ENCODE peak calls at places on chromosomes 5 and 9, in seven cellular contexts. H, E, A, X, I, K and D are unnamed samples.
A peak's percentile ranks its signal among the peaks of the same experiment; 100 is the strongest.

GRCh38 chr5:38483788-38484398 is 72.6 kb downstream of the LIFR start:
- DNase-seq in H (no peak), E (no peak), A (no peak), X (peak; percentile 32), I (no peak), K (no peak), D (no peak)

GRCh38 chr9:124251605-124252366 is 6.0 kb upstream of the NEK6 start:
- DNase-seq in H (peak; percentile 78), E (peak; percentile 90), A (no peak), X (peak; percentile 83), I (no peak), K (peak; percentile 86), D (no peak)

GRCh38 chr9:35172878-35173277 is 11.1 kb downstream of the UNC13B start:
- DNase-seq in H (no peak), E (no peak), A (no peak), X (no peak), I (no peak), K (no peak), D (no peak)

GRCh38 chr9:86176468-86176867 is 77.1 kb upstream of the GOLM1 start:
- DNase-seq in H (no peak), E (no peak), A (no peak), X (no peak), I (no peak), K (no peak), D (no peak)

GRCh38 chr9:72749276-72749675 is 203.6 kb downstream of the ALDH1A1 start:
- DNase-seq in H (no peak), E (no peak), A (no peak), X (no peak), I (no peak), K (no peak), D (no peak)

GRCh38 chr9:99199938-99200539 is 21.7 kb downstream of the ALG2 start:
- DNase-seq in H (no peak), E (no peak), A (no peak), X (no peak), I (no peak), K (no peak), D (no peak)

GRCh38 chr9:87516222-87516930 is 18.7 kb downstream of the DAPK1 start:
- DNase-seq in H (no peak), E (peak; percentile 76), A (no peak), X (peak; percentile 76), I (no peak), K (peak; percentile 56), D (no peak)

GRCh38 chr9:92534199-92535159 is 1.3 kb downstream of the ECM2 start:
- DNase-seq in H (peak; percentile 34), E (peak; percentile 26), A (no peak), X (no peak), I (no peak), K (no peak), D (no peak)

GRCh38 chr9:116208417-116209232 is 55.0 kb downstream of the PAPPA start:
- DNase-seq in H (peak; percentile 76), E (peak; percentile 85), A (no peak), X (no peak), I (no peak), K (no peak), D (no peak)

GRCh38 chr5:119453045-119453383 is 717 bp downstream of the HSD17B4 start:
- DNase-seq in H (peak; percentile 38), E (peak; percentile 59), A (no peak), X (no peak), I (no peak), K (no peak), D (no peak)

GRCh38 chr5:34598177-34598794 is 57.8 kb upstream of the RAI14 start:
- DNase-seq in H (peak; percentile 96), E (peak; percentile 96), A (no peak), X (no peak), I (no peak), K (peak; percentile 34), D (no peak)

GRCh38 chr9:125190371-125190801 is 783 bp upstream of the PPP6C start:
- DNase-seq in H (no peak), E (no peak), A (no peak), X (peak; percentile 23), I (no peak), K (no peak), D (no peak)

GRCh38 chr9:96856363-96857286 is 2.3 kb upstream of the ZNF782 start:
- DNase-seq in H (peak; percentile 67), E (peak; percentile 73), A (peak; percentile 74), X (peak; percentile 93), I (peak; percentile 58), K (peak; percentile 77), D (peak; percentile 71)

GRCh38 chr5:143217804-143218160 is 185.7 kb downstream of the NR3C1 start:
- DNase-seq in H (no peak), E (no peak), A (no peak), X (peak; percentile 43), I (no peak), K (no peak), D (no peak)

GRCh38 chr9:90296539-90296938 is 346.1 kb downstream of the DIRAS2 start:
- DNase-seq in H (no peak), E (no peak), A (no peak), X (no peak), I (no peak), K (no peak), D (no peak)
- H3K4ac ChIP-seq in H (no peak overlapping the region), E (no peak overlapping the region), A (no peak overlapping the region), X (no peak overlapping the region), I (no peak overlapping the region), K (no peak overlapping the region), D (no peak overlapping the region)

GRCh38 chr9:127187231-127187956 is 65.0 kb upstream of the ANGPTL2 start:
- DNase-seq in H (peak; percentile 99), E (peak; percentile 98), A (no peak), X (no peak), I (no peak), K (peak; percentile 71), D (no peak)

GRCh38 chr9:127186799-127187198 is 64.4 kb upstream of the ANGPTL2 start:
- DNase-seq in H (no peak), E (peak; percentile 40), A (no peak), X (no peak), I (no peak), K (no peak), D (no peak)

GRCh38 chr9:127189628-127190027 is 67.2 kb upstream of the ANGPTL2 start:
- DNase-seq in H (no peak), E (no peak), A (no peak), X (no peak), I (no peak), K (no peak), D (no peak)

GRCh38 chr9:127185931-127186781 is 63.7 kb upstream of the ANGPTL2 start:
- DNase-seq in H (peak; percentile 84), E (peak; percentile 93), A (no peak), X (no peak), I (no peak), K (no peak), D (no peak)

GRCh38 chr9:127188396-127188795 is 66.0 kb upstream of the ANGPTL2 start:
- DNase-seq in H (no peak), E (no peak), A (no peak), X (no peak), I (no peak), K (no peak), D (no peak)
- H3K4ac ChIP-seq in H (peak overlapping the region; percentile 94), E (peak overlapping the region; percentile 13), A (no peak overlapping the region), X (no peak overlapping the region), I (no peak overlapping the region), K (no peak overlapping the region), D (no peak overlapping the region)

DNA sequence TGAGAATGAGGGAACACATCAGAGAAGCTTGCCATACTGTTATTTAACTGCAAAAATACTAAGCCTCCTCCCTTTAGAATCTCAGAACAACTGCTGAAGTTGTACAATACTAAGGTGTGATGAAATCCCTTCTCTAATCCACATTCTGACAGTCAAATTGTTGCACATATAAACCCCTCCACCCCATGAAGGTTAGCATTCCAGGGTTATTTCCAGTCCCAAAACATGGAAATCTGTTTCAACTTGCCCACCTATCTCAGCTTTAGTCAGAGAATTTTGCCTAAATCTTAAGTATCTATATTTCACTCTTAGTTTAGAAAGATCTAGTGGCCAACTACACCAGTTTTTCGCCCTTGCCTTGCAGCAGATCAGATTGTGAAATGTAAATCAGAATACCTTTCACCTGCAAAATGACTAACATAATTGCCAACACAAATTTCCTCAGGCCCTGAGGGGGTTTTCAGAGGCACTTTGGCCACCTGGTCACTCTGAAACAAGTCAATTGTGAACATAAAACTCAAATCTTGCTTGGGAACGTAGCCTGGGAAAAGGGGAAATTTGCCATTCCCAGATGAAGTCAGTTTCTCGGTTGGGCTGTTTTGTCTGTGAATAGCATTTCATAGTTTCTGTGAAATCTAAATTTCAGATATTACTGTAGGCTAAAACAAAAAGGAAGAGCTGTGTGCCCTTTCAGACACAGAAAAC is 93.8 kb downstream of the EFNA5 start:
- DNase-seq in H (no peak), E (no peak), A (no peak), X (no peak), I (no peak), K (peak; percentile 86), D (no peak)
- H3K4ac ChIP-seq in H (no peak overlapping the region), E (no peak overlapping the region), A (no peak overlapping the region), X (peak overlapping the region; percentile 16), I (no peak overlapping the region), K (no peak overlapping the region), D (no peak overlapping the region)

GRCh38 chr5:92850886-92851285 is 730.1 kb downstream of the NR2F1-AS1 start:
- DNase-seq in H (peak; percentile 37), E (no peak), A (no peak), X (no peak), I (no peak), K (no peak), D (no peak)
- H3K4ac ChIP-seq in H (no peak overlapping the region), E (no peak overlapping the region), A (no peak overlapping the region), X (no peak overlapping the region), I (no peak overlapping the region), K (no peak overlapping the region), D (no peak overlapping the region)